ENCODE peak calls at places on chromosomes 12 and 14, in ten cellular contexts. One of them, this sample, is unnamed.
A peak's percentile ranks its signal among the peaks of the same experiment; 100 is the strongest.

GRCh38 chr14:35632276-35633071 is 98.5 kb downstream of the INSM2 start:
- DNase-seq in HEK293T: no peak
- DNase-seq in A549: no peak
- DNase-seq in stimulated activated CD4-positive, alpha-beta T cell treated with anti-CD3 and anti-CD28 coated beads, TNF-alpha, amount 100 ng/mL, for 48 hours: no peak
- DNase-seq in AML-193: no peak
- DNase-seq in WTC11: no peak
- DNase-seq in astrocyte of the hippocampus: peak; percentile 7
- DNase-seq in esophagus muscularis mucosa: no peak
- DNase-seq in NCI-H774: peak; percentile 67
- DNase-seq in T-helper 2 cell: no peak
- DNase-seq in this sample: peak; percentile 78

GRCh38 chr12:85092814-85093370 is 56.7 kb downstream of the LRRIQ1 start:
- DNase-seq in HEK293T: no peak
- DNase-seq in A549: no peak
- DNase-seq in stimulated activated CD4-positive, alpha-beta T cell treated with anti-CD3 and anti-CD28 coated beads, TNF-alpha, amount 100 ng/mL, for 48 hours: no peak
- DNase-seq in AML-193: no peak
- DNase-seq in WTC11: no peak
- DNase-seq in astrocyte of the hippocampus: no peak
- DNase-seq in esophagus muscularis mucosa: no peak
- DNase-seq in NCI-H774: no peak
- DNase-seq in T-helper 2 cell: no peak
- DNase-seq in this sample: no peak

GRCh38 chr12:75820848-75821578 is 210.6 kb downstream of the PHLDA1 start:
- DNase-seq in HEK293T: no peak
- DNase-seq in A549: peak; percentile 11
- DNase-seq in stimulated activated CD4-positive, alpha-beta T cell treated with anti-CD3 and anti-CD28 coated beads, TNF-alpha, amount 100 ng/mL, for 48 hours: no peak
- DNase-seq in AML-193: no peak
- DNase-seq in WTC11: no peak
- DNase-seq in astrocyte of the hippocampus: peak; percentile 89
- DNase-seq in esophagus muscularis mucosa: no peak
- DNase-seq in NCI-H774: no peak
- DNase-seq in T-helper 2 cell: no peak
- DNase-seq in this sample: peak; percentile 56

GRCh38 chr12:40015360-40015759 is 90.5 kb downstream of the SLC2A13 start:
- DNase-seq in HEK293T: no peak
- DNase-seq in A549: peak; percentile 33
- DNase-seq in stimulated activated CD4-positive, alpha-beta T cell treated with anti-CD3 and anti-CD28 coated beads, TNF-alpha, amount 100 ng/mL, for 48 hours: no peak
- DNase-seq in AML-193: no peak
- DNase-seq in WTC11: no peak
- DNase-seq in astrocyte of the hippocampus: no peak
- DNase-seq in esophagus muscularis mucosa: no peak
- DNase-seq in NCI-H774: no peak
- DNase-seq in T-helper 2 cell: no peak
- DNase-seq in this sample: no peak

GRCh38 chr12:104763163-104763805 is 194.8 kb downstream of the SLC41A2 start:
- DNase-seq in HEK293T: no peak
- DNase-seq in A549: no peak
- DNase-seq in stimulated activated CD4-positive, alpha-beta T cell treated with anti-CD3 and anti-CD28 coated beads, TNF-alpha, amount 100 ng/mL, for 48 hours: no peak
- DNase-seq in AML-193: peak; percentile 80
- DNase-seq in WTC11: no peak
- DNase-seq in astrocyte of the hippocampus: no peak
- DNase-seq in esophagus muscularis mucosa: peak; percentile 37
- DNase-seq in NCI-H774: no peak
- DNase-seq in T-helper 2 cell: no peak
- DNase-seq in this sample: peak; percentile 35

GRCh38 chr14:89807905-89808304 is 146.6 kb downstream of the EFCAB11 start:
- DNase-seq in HEK293T: no peak
- DNase-seq in A549: no peak
- DNase-seq in stimulated activated CD4-positive, alpha-beta T cell treated with anti-CD3 and anti-CD28 coated beads, TNF-alpha, amount 100 ng/mL, for 48 hours: no peak
- DNase-seq in AML-193: no peak
- DNase-seq in WTC11: no peak
- DNase-seq in astrocyte of the hippocampus: no peak
- DNase-seq in esophagus muscularis mucosa: no peak
- DNase-seq in NCI-H774: no peak
- DNase-seq in T-helper 2 cell: no peak
- DNase-seq in this sample: no peak

GRCh38 chr12:50971946-50972345 is 19.6 kb downstream of the HIGD1C start:
- DNase-seq in HEK293T: no peak
- DNase-seq in A549: no peak
- DNase-seq in stimulated activated CD4-positive, alpha-beta T cell treated with anti-CD3 and anti-CD28 coated beads, TNF-alpha, amount 100 ng/mL, for 48 hours: no peak
- DNase-seq in AML-193: no peak
- DNase-seq in WTC11: no peak
- DNase-seq in astrocyte of the hippocampus: no peak
- DNase-seq in esophagus muscularis mucosa: no peak
- DNase-seq in NCI-H774: no peak
- DNase-seq in T-helper 2 cell: no peak
- DNase-seq in this sample: peak; percentile 35

GRCh38 chr14:36857136-36857535 is 195.5 kb downstream of the PAX9 start:
- DNase-seq in HEK293T: no peak
- DNase-seq in A549: no peak
- DNase-seq in stimulated activated CD4-positive, alpha-beta T cell treated with anti-CD3 and anti-CD28 coated beads, TNF-alpha, amount 100 ng/mL, for 48 hours: no peak
- DNase-seq in AML-193: no peak
- DNase-seq in WTC11: peak; percentile 25
- DNase-seq in astrocyte of the hippocampus: no peak
- DNase-seq in esophagus muscularis mucosa: no peak
- DNase-seq in NCI-H774: peak; percentile 79
- DNase-seq in T-helper 2 cell: no peak
- DNase-seq in this sample: no peak

GRCh38 chr12:113254298-113254697 is 33.0 kb downstream of the TPCN1 start:
- DNase-seq in HEK293T: no peak
- DNase-seq in A549: no peak
- DNase-seq in stimulated activated CD4-positive, alpha-beta T cell treated with anti-CD3 and anti-CD28 coated beads, TNF-alpha, amount 100 ng/mL, for 48 hours: no peak
- DNase-seq in AML-193: no peak
- DNase-seq in WTC11: no peak
- DNase-seq in astrocyte of the hippocampus: no peak
- DNase-seq in esophagus muscularis mucosa: no peak
- DNase-seq in NCI-H774: no peak
- DNase-seq in T-helper 2 cell: no peak
- DNase-seq in this sample: no peak

GRCh38 chr12:34625116-34625515 is 602.8 kb downstream of the ALG10 start:
- DNase-seq in HEK293T: peak; percentile 2
- DNase-seq in A549: peak; percentile 42
- DNase-seq in stimulated activated CD4-positive, alpha-beta T cell treated with anti-CD3 and anti-CD28 coated beads, TNF-alpha, amount 100 ng/mL, for 48 hours: no peak
- DNase-seq in AML-193: peak; percentile 27
- DNase-seq in WTC11: no peak
- DNase-seq in astrocyte of the hippocampus: no peak
- DNase-seq in esophagus muscularis mucosa: no peak
- DNase-seq in NCI-H774: peak; percentile 4
- DNase-seq in T-helper 2 cell: no peak
- DNase-seq in this sample: peak; percentile 2

GRCh38 chr12:50932787-50933280 is 19.5 kb upstream of the HIGD1C start:
- DNase-seq in HEK293T: no peak
- DNase-seq in A549: no peak
- DNase-seq in stimulated activated CD4-positive, alpha-beta T cell treated with anti-CD3 and anti-CD28 coated beads, TNF-alpha, amount 100 ng/mL, for 48 hours: no peak
- DNase-seq in AML-193: peak; percentile 32
- DNase-seq in WTC11: no peak
- DNase-seq in astrocyte of the hippocampus: no peak
- DNase-seq in esophagus muscularis mucosa: no peak
- DNase-seq in NCI-H774: no peak
- DNase-seq in T-helper 2 cell: no peak
- DNase-seq in this sample: peak; percentile 54

This sample was measured in iris pigment epithelial cell.